ENCODE peak calls at places on chromosomes 5 and 9, in four cellular contexts. O is HCT116, Q is K562, E is H1. A is an unnamed sample.

GRCh38 chr5:159061834-159062530 is 37.7 kb downstream of the EBF1 start:
- DNase-seq in O (no peak), Q (no peak), E (peak; percentile 60), A (no peak)

GRCh38 chr9:16062542-16063240 is 509.8 kb downstream of the CCDC171 start:
- DNase-seq in O (peak; percentile 6), Q (no peak), E (no peak), A (no peak)

GRCh38 chr9:16207161-16207560 is 654.3 kb downstream of the CCDC171 start:
- DNase-seq in O (no peak), Q (no peak), E (no peak), A (no peak)

GRCh38 chr9:127224178-127224882 is 40.2 kb upstream of the GARNL3 start:
- DNase-seq in O (peak; percentile 85), Q (peak; percentile 98), E (peak; percentile 100), A (peak; percentile 56)

GRCh38 chr9:105043370-105043936 is 115.5 kb upstream of the ABCA1 start:
- DNase-seq in O (no peak), Q (no peak), E (no peak), A (no peak)

GRCh38 chr9:129889936-129890717 is 54.9 kb downstream of the USP20 start:
- DNase-seq in O (no peak), Q (no peak), E (peak; percentile 64), A (peak; percentile 31)

GRCh38 chr9:127311239-127311741 is 46.7 kb downstream of the GARNL3 start:
- DNase-seq in O (peak; percentile 1), Q (peak; percentile 25), E (peak; percentile 68), A (no peak)

GRCh38 chr9:135474915-135475314 is 4.7 kb upstream of the PPP1R26 start:
- DNase-seq in O (peak; percentile 19), Q (peak; percentile 74), E (peak; percentile 83), A (no peak)

GRCh38 chr9:21747171-21747570 is 55.3 kb upstream of the MTAP start:
- DNase-seq in O (no peak), Q (no peak), E (no peak), A (no peak)

GRCh38 chr5:74336286-74336685 is 304.2 kb downstream of the ENC1 start:
- DNase-seq in O (no peak), Q (no peak), E (no peak), A (no peak)

GRCh38 chr5:169980418-169981053 is at the start of gene INSYN2B:
- DNase-seq in O (peak; percentile 56), Q (peak; percentile 67), E (peak; percentile 89), A (no peak)

GRCh38 chr5:53927668-53928247 is 367.3 kb downstream of the NDUFS4 start:
- DNase-seq in O (no peak), Q (no peak), E (no peak), A (no peak)

GRCh38 chr5:66363097-66363496 is 219.0 kb downstream of the SREK1 start:
- DNase-seq in O (no peak), Q (no peak), E (no peak), A (no peak)

DNA sequence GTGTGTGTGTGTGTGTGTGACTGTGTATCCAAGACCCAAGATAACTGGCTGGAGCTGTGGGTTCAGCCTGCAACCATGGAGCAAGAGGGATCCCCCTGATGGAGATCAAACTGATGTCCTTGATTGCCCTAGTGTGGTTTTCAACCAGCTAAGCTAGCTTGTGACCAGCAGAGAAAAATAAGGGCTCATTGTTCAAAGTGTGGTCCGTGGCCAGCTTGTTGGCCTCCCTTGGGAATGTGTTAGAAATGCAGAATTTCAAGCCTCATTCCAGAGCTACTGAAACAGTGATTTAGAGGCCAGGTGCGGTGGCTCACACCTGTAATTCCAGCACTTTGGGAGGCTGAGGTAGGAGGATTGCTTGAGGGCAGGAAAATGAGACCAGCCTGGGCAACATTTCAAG is 79.9 kb downstream of the ACER2 start:
- DNase-seq in O (no peak), Q (no peak), E (no peak), A (no peak)
- TF ChIP-seq EGR1 in O (no peak), Q (no peak), E (no peak), A (no peak)

GRCh38 chr9:114893622-114894021 is 36.8 kb downstream of the TNFSF8 start:
- DNase-seq in O (no peak), Q (no peak), E (no peak), A (no peak)
- TF ChIP-seq ATF3 in O (no peak), Q (no peak), E (no peak), A (no peak)

GRCh38 chr5:61755726-61756125 is 423.7 kb downstream of the ZSWIM6 start:
- DNase-seq in O (no peak), Q (no peak), E (no peak), A (no peak)
- TF ChIP-seq SP1 in O (no peak), Q (no peak), E (no peak), A (no peak)

DNA sequence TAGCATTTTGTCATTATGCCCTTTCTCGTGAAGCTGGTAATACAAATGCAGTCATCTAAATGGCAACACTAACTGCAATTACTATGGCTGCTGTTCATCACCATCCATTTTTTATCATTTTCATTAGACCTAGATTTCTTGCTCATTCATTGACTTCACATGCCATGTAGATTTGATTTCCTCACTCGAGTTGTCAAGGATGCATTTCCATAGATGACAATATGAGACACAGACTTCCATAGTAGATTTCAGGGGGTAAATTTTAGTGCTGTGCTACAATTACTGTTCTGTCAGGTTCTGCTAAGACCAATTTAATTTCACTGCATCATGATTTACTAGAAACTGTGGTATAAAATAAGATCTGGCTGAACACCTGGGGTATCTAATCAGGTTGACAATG is 589.2 kb downstream of the SEMA5A start:
- DNase-seq in O (no peak), Q (no peak), E (no peak), A (no peak)
- TF ChIP-seq EGR1 in O (no peak), Q (no peak), E (no peak), A (no peak)

DNA sequence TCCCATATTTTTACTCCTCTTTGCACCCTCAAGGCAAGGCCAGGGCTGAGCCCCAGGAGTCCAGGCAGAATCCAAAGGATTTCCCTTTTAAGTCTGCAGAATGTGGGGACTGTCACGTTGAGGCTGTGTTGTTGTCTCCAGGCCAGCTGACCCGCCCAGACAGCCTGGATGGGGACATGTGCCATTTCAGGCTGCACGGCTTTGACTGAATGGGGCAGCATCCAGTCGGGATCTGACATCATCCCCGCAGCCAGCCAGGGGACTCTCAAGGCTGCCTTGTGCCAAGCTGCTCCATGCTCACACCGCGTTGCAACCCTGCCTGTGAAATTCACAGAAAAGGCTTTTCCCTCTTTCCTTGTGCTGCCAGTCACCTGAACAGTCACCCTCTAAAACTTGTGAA is 2.2 kb upstream of the ZNF366 start:
- DNase-seq in O (no peak), Q (no peak), E (no peak), A (no peak)
- TF ChIP-seq ATF3 in O (no peak), Q (no peak), E (no peak), A (no peak)

GRCh38 chr5:157562111-157562581 is 13.4 kb downstream of the ADAM19 start:
- DNase-seq in O (no peak), Q (no peak), E (no peak), A (no peak)

GRCh38 chr5:157564149-157564711 is 11.3 kb downstream of the ADAM19 start:
- DNase-seq in O (no peak), Q (no peak), E (no peak), A (no peak)

GRCh38 chr5:157560560-157560959 is 15.0 kb downstream of the ADAM19 start:
- DNase-seq in O (no peak), Q (no peak), E (no peak), A (no peak)

GRCh38 chr5:157561105-157561504 is 14.5 kb downstream of the ADAM19 start:
- DNase-seq in O (no peak), Q (no peak), E (no peak), A (no peak)

DNA sequence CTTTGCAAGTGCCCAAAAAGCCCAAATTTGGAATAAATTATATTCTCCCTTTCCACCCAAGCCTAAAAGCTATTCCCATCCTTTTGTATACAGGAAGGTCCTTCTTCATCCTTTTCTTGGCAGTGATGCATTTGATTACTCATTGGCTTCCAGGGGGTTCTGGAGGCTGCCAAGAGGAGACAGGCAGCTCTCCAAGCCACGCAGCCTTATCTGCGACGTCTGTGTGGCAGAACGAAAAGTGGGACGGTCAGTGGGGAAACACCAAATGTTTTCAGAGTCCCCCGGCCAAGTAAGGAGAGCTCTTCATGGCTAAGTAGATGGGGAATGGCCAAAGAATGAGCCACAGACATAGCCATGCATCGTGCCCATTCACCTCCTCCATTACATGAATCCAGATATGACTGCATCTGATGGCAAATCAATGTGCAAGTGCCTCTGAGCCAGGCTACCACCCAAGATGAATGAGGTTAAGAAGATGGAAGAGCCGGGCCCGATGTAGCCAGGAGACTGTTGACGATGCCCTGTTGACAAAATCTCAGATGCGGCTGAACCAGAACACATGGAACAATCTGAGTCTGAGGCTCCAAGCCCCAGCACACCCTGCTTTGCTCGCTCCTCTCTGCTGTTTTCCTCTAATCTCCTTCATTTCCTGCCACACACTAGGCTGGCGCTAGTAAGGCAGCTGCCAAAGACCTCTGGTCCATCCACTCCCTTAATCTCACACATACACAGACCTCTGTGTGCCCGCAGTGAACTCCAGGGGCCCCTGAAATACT is 12.0 kb downstream of the ADAM19 start:
- DNase-seq in O (no peak), Q (no peak), E (no peak), A (no peak)
- TF ChIP-seq SP1 in O (no peak), Q (no peak), E (no peak), A (no peak)

A was measured in GM12878.